ENCODE peak calls at places on chromosomes 6 and 20, in four cellular contexts. E, Z, Q and O are unnamed samples.

GRCh38 chr6:5351552-5351951 is 90.2 kb downstream of the FARS2 start:
- DNase-seq in E (no peak), Z (no peak), Q (no peak), O (no peak)

GRCh38 chr20:64065973-64066341 is 3.0 kb downstream of the TCEA2 start:
- DNase-seq in E (peak; percentile 39), Z (no peak), Q (peak; percentile 92), O (peak; percentile 76)

GRCh38 chr6:7341989-7342742 is 29.2 kb upstream of the SSR1 start:
- DNase-seq in E (no peak), Z (no peak), Q (peak; percentile 46), O (no peak)

GRCh38 chr6:35173068-35174042 is 32.2 kb upstream of the TCP11 start:
- DNase-seq in E (no peak), Z (no peak), Q (peak; percentile 37), O (no peak)

GRCh38 chr6:64727075-64727474 is 980.0 kb downstream of the EYS start:
- DNase-seq in E (no peak), Z (no peak), Q (no peak), O (no peak)

GRCh38 chr20:23501926-23502325 is 11.0 kb downstream of the CST8 start:
- DNase-seq in E (no peak), Z (no peak), Q (no peak), O (no peak)

GRCh38 chr20:53389516-53389915 is 204.1 kb downstream of the ZNF217 start:
- DNase-seq in E (no peak), Z (no peak), Q (no peak), O (no peak)

GRCh38 chr20:1786061-1786460 is 109.1 kb upstream of the SIRPA start:
- DNase-seq in E (no peak), Z (no peak), Q (no peak), O (no peak)

GRCh38 chr20:32089637-32090330 is 19.7 kb upstream of the TM9SF4 start:
- DNase-seq in E (no peak), Z (no peak), Q (no peak), O (no peak)

GRCh38 chr6:148653138-148653776 is 93.6 kb upstream of the UST start:
- DNase-seq in E (no peak), Z (no peak), Q (no peak), O (no peak)

GRCh38 chr6:4522453-4522852 is 253.8 kb upstream of the CDYL start:
- DNase-seq in E (no peak), Z (no peak), Q (peak; percentile 16), O (no peak)

GRCh38 chr20:20317195-20318113 is 50.5 kb upstream of the INSM1 start:
- DNase-seq in E (no peak), Z (peak; percentile 44), Q (peak; percentile 57), O (no peak)

GRCh38 chr6:111734068-111734825 is 128.6 kb upstream of the TRAF3IP2 start:
- DNase-seq in E (no peak), Z (no peak), Q (no peak), O (peak; percentile 17)

GRCh38 chr6:55758156-55758942 is 117.0 kb downstream of the BMP5 start:
- DNase-seq in E (no peak), Z (no peak), Q (no peak), O (peak; percentile 93)

GRCh38 chr20:48787861-48788375 is 39.9 kb downstream of the PREX1 start:
- DNase-seq in E (no peak), Z (no peak), Q (peak; percentile 79), O (peak; percentile 54)

GRCh38 chr6:37518116-37518515 is 18.4 kb upstream of the CCDC167 start:
- DNase-seq in E (no peak), Z (no peak), Q (no peak), O (no peak)

GRCh38 chr20:2558581-2559301 is 22.4 kb downstream of the TMC2 start:
- DNase-seq in E (no peak), Z (no peak), Q (no peak), O (peak; percentile 1)

GRCh38 chr6:158207452-158207788 is 39.3 kb downstream of the GTF2H5 start:
- DNase-seq in E (no peak), Z (no peak), Q (peak; percentile 85), O (peak; percentile 75)

GRCh38 chr6:126716826-126717514 is 377.1 kb downstream of the CENPW start:
- DNase-seq in E (no peak), Z (no peak), Q (no peak), O (no peak)

GRCh38 chr20:36700438-36700837 is 45.5 kb downstream of the NDRG3 start:
- DNase-seq in E (no peak), Z (no peak), Q (no peak), O (no peak)

GRCh38 chr20:40191573-40191972 is 497.5 kb downstream of the MAFB start:
- DNase-seq in E (no peak), Z (no peak), Q (no peak), O (no peak)

GRCh38 chr6:85579581-85579980 is 14.1 kb downstream of the SNX14 start:
- DNase-seq in E (no peak), Z (no peak), Q (no peak), O (no peak)

GRCh38 chr6:130382872-130383490 is 17.2 kb downstream of the TMEM200A start:
- DNase-seq in E (no peak), Z (no peak), Q (no peak), O (no peak)

GRCh38 chr6:21826031-21826430 is 232.5 kb downstream of the SOX4 start:
- DNase-seq in E (no peak), Z (no peak), Q (no peak), O (no peak)

GRCh38 chr6:42628604-42629003 is 64.8 kb downstream of the UBR2 start:
- DNase-seq in E (no peak), Z (no peak), Q (no peak), O (no peak)

GRCh38 chr6:155117266-155117665 is 122.2 kb downstream of the TIAM2 start:
- DNase-seq in E (no peak), Z (no peak), Q (no peak), O (peak; percentile 69)

GRCh38 chr20:50304501-50304856 is 113.8 kb downstream of the CEBPB start:
- DNase-seq in E (no peak), Z (no peak), Q (no peak), O (peak; percentile 80)

GRCh38 chr6:107866606-107867301 is 42.6 kb upstream of the SCML4 start:
- DNase-seq in E (peak; percentile 8), Z (no peak), Q (peak; percentile 34), O (peak; percentile 14)